ENCODE peak calls at places on chromosomes 3 and 15, in eight cellular contexts. One of them, this sample, is unnamed.

GRCh38 chr3:159881828-159882309 is 106.8 kb upstream of the IL12A start:
- ATAC-seq in body of pancreas: no peak
- ATAC-seq in right lobe of liver: peak
- ATAC-seq in A549: no peak
- ATAC-seq in gastrocnemius medialis: peak
- ATAC-seq in IMR-90: no peak
- ATAC-seq in HepG2: no peak
- ATAC-seq in HCT116: peak
- ATAC-seq in this sample: peak

GRCh38 chr3:129868912-129869311 is 24.6 kb downstream of the TMCC1 start:
- ATAC-seq in body of pancreas: no peak
- ATAC-seq in right lobe of liver: no peak
- ATAC-seq in A549: no peak
- ATAC-seq in gastrocnemius medialis: no peak
- ATAC-seq in IMR-90: no peak
- ATAC-seq in HepG2: no peak
- ATAC-seq in HCT116: no peak
- ATAC-seq in this sample: no peak

GRCh38 chr15:68113273-68113672 is 59.2 kb downstream of the PIAS1 start:
- ATAC-seq in body of pancreas: peak
- ATAC-seq in right lobe of liver: peak
- ATAC-seq in A549: peak
- ATAC-seq in gastrocnemius medialis: peak
- ATAC-seq in IMR-90: peak
- ATAC-seq in HepG2: peak
- ATAC-seq in HCT116: no peak
- ATAC-seq in this sample: no peak

GRCh38 chr3:138945646-138946553 is 1.0 kb downstream of the FOXL2 start:
- ATAC-seq in body of pancreas: peak
- ATAC-seq in right lobe of liver: peak
- ATAC-seq in A549: peak
- ATAC-seq in gastrocnemius medialis: peak
- ATAC-seq in IMR-90: peak
- ATAC-seq in HepG2: no peak
- ATAC-seq in HCT116: no peak
- ATAC-seq in this sample: no peak

GRCh38 chr15:34769711-34770110 is 14.9 kb upstream of the GJD2 start:
- ATAC-seq in body of pancreas: no peak
- ATAC-seq in right lobe of liver: no peak
- ATAC-seq in A549: no peak
- ATAC-seq in gastrocnemius medialis: no peak
- ATAC-seq in IMR-90: no peak
- ATAC-seq in HepG2: no peak
- ATAC-seq in HCT116: no peak
- ATAC-seq in this sample: no peak

GRCh38 chr3:155890671-155891190 is 20.3 kb downstream of the GMPS start:
- ATAC-seq in body of pancreas: peak
- ATAC-seq in right lobe of liver: no peak
- ATAC-seq in A549: peak
- ATAC-seq in gastrocnemius medialis: no peak
- ATAC-seq in IMR-90: peak
- ATAC-seq in HepG2: peak
- ATAC-seq in HCT116: peak
- ATAC-seq in this sample: peak

GRCh38 chr3:60490992-60491391 is 760.3 kb downstream of the FHIT start:
- ATAC-seq in body of pancreas: no peak
- ATAC-seq in right lobe of liver: no peak
- ATAC-seq in A549: no peak
- ATAC-seq in gastrocnemius medialis: no peak
- ATAC-seq in IMR-90: no peak
- ATAC-seq in HepG2: no peak
- ATAC-seq in HCT116: no peak
- ATAC-seq in this sample: no peak

GRCh38 chr15:65509321-65509720 is 8.2 kb downstream of the DPP8 start:
- ATAC-seq in body of pancreas: no peak
- ATAC-seq in right lobe of liver: no peak
- ATAC-seq in A549: no peak
- ATAC-seq in gastrocnemius medialis: no peak
- ATAC-seq in IMR-90: no peak
- ATAC-seq in HepG2: no peak
- ATAC-seq in HCT116: no peak
- ATAC-seq in this sample: no peak

GRCh38 chr15:64903331-64903950 is 8.3 kb upstream of the ANKDD1A start:
- ATAC-seq in body of pancreas: no peak
- ATAC-seq in right lobe of liver: no peak
- ATAC-seq in A549: no peak
- ATAC-seq in gastrocnemius medialis: no peak
- ATAC-seq in IMR-90: no peak
- ATAC-seq in HepG2: no peak
- ATAC-seq in HCT116: no peak
- ATAC-seq in this sample: no peak

GRCh38 chr3:81490541-81491288 is 270.7 kb downstream of the GBE1 start:
- ATAC-seq in body of pancreas: peak
- ATAC-seq in right lobe of liver: peak
- ATAC-seq in A549: peak
- ATAC-seq in gastrocnemius medialis: peak
- ATAC-seq in IMR-90: peak
- ATAC-seq in HepG2: peak
- ATAC-seq in HCT116: peak
- ATAC-seq in this sample: peak

GRCh38 chr3:114408763-114409162 is 114.9 kb downstream of the TIGIT start:
- ATAC-seq in body of pancreas: peak
- ATAC-seq in right lobe of liver: peak
- ATAC-seq in A549: no peak
- ATAC-seq in gastrocnemius medialis: no peak
- ATAC-seq in IMR-90: no peak
- ATAC-seq in HepG2: no peak
- ATAC-seq in HCT116: no peak
- ATAC-seq in this sample: no peak

GRCh38 chr15:64044315-64045105 is 1.8 kb downstream of the DAPK2 start:
- ATAC-seq in body of pancreas: no peak
- ATAC-seq in right lobe of liver: no peak
- ATAC-seq in A549: no peak
- ATAC-seq in gastrocnemius medialis: no peak
- ATAC-seq in IMR-90: no peak
- ATAC-seq in HepG2: no peak
- ATAC-seq in HCT116: no peak
- ATAC-seq in this sample: no peak

GRCh38 chr3:23583980-23584736 is 221.6 kb upstream of the UBE2E1 start:
- ATAC-seq in body of pancreas: no peak
- ATAC-seq in right lobe of liver: no peak
- ATAC-seq in A549: no peak
- ATAC-seq in gastrocnemius medialis: no peak
- ATAC-seq in IMR-90: no peak
- ATAC-seq in HepG2: no peak
- ATAC-seq in HCT116: no peak
- ATAC-seq in this sample: no peak

GRCh38 chr3:179451335-179452165 is at the start of gene GNB4:
- ATAC-seq in body of pancreas: peak
- ATAC-seq in right lobe of liver: peak
- ATAC-seq in A549: peak
- ATAC-seq in gastrocnemius medialis: peak
- ATAC-seq in IMR-90: peak
- ATAC-seq in HepG2: peak
- ATAC-seq in HCT116: no peak
- ATAC-seq in this sample: peak
- TF ChIP-seq POLR2A in body of pancreas: no peak
- TF ChIP-seq POLR2A in right lobe of liver: peak
- TF ChIP-seq POLR2A in A549: peak
- TF ChIP-seq POLR2A in gastrocnemius medialis: peak
- TF ChIP-seq POLR2A in IMR-90: peak
- TF ChIP-seq POLR2A in HepG2: no peak
- TF ChIP-seq POLR2A in HCT116: no peak
- TF ChIP-seq POLR2A in this sample: peak

GRCh38 chr3:69739204-69740102 is at the start of gene MITF:
- ATAC-seq in body of pancreas: peak
- ATAC-seq in right lobe of liver: peak
- ATAC-seq in A549: peak
- ATAC-seq in gastrocnemius medialis: peak
- ATAC-seq in IMR-90: peak
- ATAC-seq in HepG2: peak
- ATAC-seq in HCT116: peak
- ATAC-seq in this sample: peak
- TF ChIP-seq POLR2A in body of pancreas: no peak
- TF ChIP-seq POLR2A in right lobe of liver: peak
- TF ChIP-seq POLR2A in A549: peak
- TF ChIP-seq POLR2A in gastrocnemius medialis: peak
- TF ChIP-seq POLR2A in IMR-90: no peak
- TF ChIP-seq POLR2A in HepG2: no peak
- TF ChIP-seq POLR2A in HCT116: no peak
- TF ChIP-seq POLR2A in this sample: peak

GRCh38 chr15:74387141-74387541 is 19.7 kb upstream of the CYP11A1 start:
- ATAC-seq in body of pancreas: no peak
- ATAC-seq in right lobe of liver: no peak
- ATAC-seq in A549: no peak
- ATAC-seq in gastrocnemius medialis: no peak
- ATAC-seq in IMR-90: no peak
- ATAC-seq in HepG2: no peak
- ATAC-seq in HCT116: no peak
- ATAC-seq in this sample: no peak

GRCh38 chr15:74384566-74385441 is 17.4 kb upstream of the CYP11A1 start:
- ATAC-seq in body of pancreas: no peak
- ATAC-seq in right lobe of liver: no peak
- ATAC-seq in A549: peak
- ATAC-seq in gastrocnemius medialis: no peak
- ATAC-seq in IMR-90: no peak
- ATAC-seq in HepG2: no peak
- ATAC-seq in HCT116: peak
- ATAC-seq in this sample: peak

GRCh38 chr15:74383695-74384565 is 16.5 kb upstream of the CYP11A1 start:
- ATAC-seq in body of pancreas: no peak
- ATAC-seq in right lobe of liver: no peak
- ATAC-seq in A549: peak
- ATAC-seq in gastrocnemius medialis: no peak
- ATAC-seq in IMR-90: no peak
- ATAC-seq in HepG2: no peak
- ATAC-seq in HCT116: peak
- ATAC-seq in this sample: no peak

GRCh38 chr15:74386496-74387140 is 19.2 kb upstream of the CYP11A1 start:
- ATAC-seq in body of pancreas: no peak
- ATAC-seq in right lobe of liver: no peak
- ATAC-seq in A549: no peak
- ATAC-seq in gastrocnemius medialis: no peak
- ATAC-seq in IMR-90: no peak
- ATAC-seq in HepG2: peak
- ATAC-seq in HCT116: no peak
- ATAC-seq in this sample: no peak

DNA sequence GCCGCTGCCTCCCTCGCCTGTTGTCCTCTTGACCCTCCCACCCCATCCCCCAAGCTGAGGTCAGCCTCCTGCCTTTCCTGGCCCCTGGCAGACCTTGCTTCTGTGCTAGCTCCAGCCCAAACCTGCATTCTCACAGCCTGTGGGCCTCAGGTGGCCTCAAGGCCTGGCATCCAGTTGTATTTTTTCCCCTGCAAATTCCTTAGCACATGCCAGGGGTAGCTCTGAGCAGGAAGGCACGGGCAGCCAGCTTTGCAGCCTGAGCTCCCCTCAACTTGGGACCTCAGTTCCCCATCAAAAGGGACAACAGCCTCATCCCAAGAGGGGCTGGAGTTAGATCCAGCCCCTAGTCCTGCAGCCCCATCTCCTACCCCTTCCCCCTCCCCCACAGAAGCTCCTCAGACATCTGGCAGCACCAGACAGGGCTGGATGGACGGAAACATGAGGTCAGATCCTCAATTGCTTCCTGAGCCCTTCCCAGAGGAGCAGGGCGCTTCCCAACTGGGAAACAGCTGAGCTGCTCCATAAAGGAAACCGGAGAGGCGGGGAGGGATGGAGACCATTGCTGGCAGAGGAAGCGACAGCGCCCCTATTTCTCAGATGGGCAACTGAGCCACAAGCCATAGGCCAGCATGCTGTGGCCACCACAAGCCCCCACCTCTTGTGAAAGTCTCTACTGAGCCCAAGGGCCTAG is 18.1 kb upstream of the CYP11A1 start:
- ATAC-seq in body of pancreas: no peak
- ATAC-seq in right lobe of liver: no peak
- ATAC-seq in A549: no peak
- ATAC-seq in gastrocnemius medialis: peak
- ATAC-seq in IMR-90: no peak
- ATAC-seq in HepG2: no peak
- ATAC-seq in HCT116: no peak
- ATAC-seq in this sample: no peak
- TF ChIP-seq POLR2A in body of pancreas: no peak
- TF ChIP-seq POLR2A in right lobe of liver: no peak
- TF ChIP-seq POLR2A in A549: no peak
- TF ChIP-seq POLR2A in gastrocnemius medialis: no peak
- TF ChIP-seq POLR2A in IMR-90: no peak
- TF ChIP-seq POLR2A in HepG2: no peak
- TF ChIP-seq POLR2A in HCT116: no peak
- TF ChIP-seq POLR2A in this sample: no peak

GRCh38 chr15:98647774-98648653 is at the start of gene IGF1R:
- ATAC-seq in body of pancreas: peak
- ATAC-seq in right lobe of liver: peak
- ATAC-seq in A549: peak
- ATAC-seq in gastrocnemius medialis: peak
- ATAC-seq in IMR-90: peak
- ATAC-seq in HepG2: peak
- ATAC-seq in HCT116: peak
- ATAC-seq in this sample: peak
- TF ChIP-seq POLR2A in body of pancreas: no peak
- TF ChIP-seq POLR2A in right lobe of liver: no peak
- TF ChIP-seq POLR2A in A549: no peak
- TF ChIP-seq POLR2A in gastrocnemius medialis: peak
- TF ChIP-seq POLR2A in IMR-90: no peak
- TF ChIP-seq POLR2A in HepG2: no peak
- TF ChIP-seq POLR2A in HCT116: no peak
- TF ChIP-seq POLR2A in this sample: no peak

DNA sequence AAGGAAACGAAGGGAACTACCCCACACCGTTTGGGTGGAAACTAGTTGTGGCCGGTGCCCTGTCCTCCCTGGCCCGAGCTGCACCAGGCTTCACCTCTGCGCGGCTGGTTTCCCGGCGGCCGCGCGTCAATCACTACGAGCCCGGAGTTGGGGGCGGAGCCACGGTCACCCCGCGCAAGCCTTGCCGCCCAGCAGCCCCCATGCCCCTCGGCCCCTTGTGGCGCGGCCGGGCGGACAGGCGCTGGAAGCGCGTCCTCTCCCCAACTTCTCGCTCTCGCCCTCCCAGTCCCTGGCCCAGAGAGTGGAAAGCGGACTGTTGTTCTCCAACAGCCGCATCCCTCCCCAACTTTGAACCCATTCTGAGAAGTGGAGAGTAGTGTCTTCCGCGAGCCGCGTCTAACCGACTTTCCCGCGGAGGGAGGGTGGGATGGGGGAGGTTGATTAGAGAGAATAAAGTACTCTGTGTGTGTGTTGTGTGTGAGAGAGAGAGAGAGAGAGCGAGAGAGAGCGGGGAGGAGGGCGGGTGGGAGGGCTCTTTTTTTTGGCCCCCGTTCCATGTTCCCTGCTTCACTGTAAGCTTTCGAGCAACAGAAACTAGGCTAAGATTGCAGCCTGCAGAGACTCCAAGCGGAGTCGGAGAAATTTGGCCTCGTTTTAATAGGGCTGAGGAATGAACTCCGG is 1.4 kb upstream of the MEIS2 start:
- ATAC-seq in body of pancreas: peak
- ATAC-seq in right lobe of liver: peak
- ATAC-seq in A549: peak
- ATAC-seq in gastrocnemius medialis: peak
- ATAC-seq in IMR-90: peak
- ATAC-seq in HepG2: peak
- ATAC-seq in HCT116: peak
- ATAC-seq in this sample: peak
- TF ChIP-seq POLR2A in body of pancreas: no peak
- TF ChIP-seq POLR2A in right lobe of liver: no peak
- TF ChIP-seq POLR2A in A549: peak
- TF ChIP-seq POLR2A in gastrocnemius medialis: no peak
- TF ChIP-seq POLR2A in IMR-90: peak
- TF ChIP-seq POLR2A in HepG2: peak
- TF ChIP-seq POLR2A in HCT116: no peak
- TF ChIP-seq POLR2A in this sample: no peak